ENCODE peak calls at places on chromosomes 12 and 14, in five cellular contexts. F, S, L, B and D are unnamed samples.

GRCh38 chr14:99751539-99752485 is 41.4 kb upstream of the EML1 start:
- DNase-seq in F (no peak), S (no peak), L (no peak), B (no peak), D (no peak)

GRCh38 chr14:104874110-104874531 is 9.1 kb downstream of the CEP170B start:
- DNase-seq in F (no peak), S (no peak), L (no peak), B (no peak), D (no peak)

GRCh38 chr14:99731536-99732435 is 47.7 kb downstream of the CYP46A1 start:
- DNase-seq in F (no peak), S (no peak), L (no peak), B (no peak), D (no peak)

GRCh38 chr14:36931796-36932195 is 240.6 kb downstream of the SLC25A21 start:
- DNase-seq in F (no peak), S (no peak), L (no peak), B (no peak), D (no peak)

GRCh38 chr14:75247286-75247922 is 31.2 kb upstream of the FOS start:
- DNase-seq in F (no peak), S (no peak), L (peak), B (no peak), D (peak)

GRCh38 chr12:2523881-2524561 is 270.7 kb upstream of the FKBP4 start:
- DNase-seq in F (no peak), S (no peak), L (no peak), B (no peak), D (no peak)

GRCh38 chr14:90970167-90970600 is 90.3 kb downstream of the RPS6KA5 start:
- DNase-seq in F (no peak), S (no peak), L (no peak), B (no peak), D (no peak)

GRCh38 chr14:53536446-53536845 is 383.3 kb upstream of the DDHD1 start:
- DNase-seq in F (no peak), S (no peak), L (no peak), B (no peak), D (no peak)

GRCh38 chr12:40015360-40015759 is 90.5 kb downstream of the SLC2A13 start:
- DNase-seq in F (no peak), S (no peak), L (no peak), B (no peak), D (no peak)

GRCh38 chr12:68621092-68622081 is 10.7 kb downstream of the RAP1B start:
- DNase-seq in F (no peak), S (no peak), L (no peak), B (no peak), D (no peak)

GRCh38 chr12:94322346-94322745 is 137.3 kb downstream of the CEP83 start:
- DNase-seq in F (no peak), S (no peak), L (no peak), B (no peak), D (no peak)

GRCh38 chr14:22231022-22231421 is 358.0 kb downstream of the DAD1 start:
- DNase-seq in F (no peak), S (no peak), L (no peak), B (no peak), D (no peak)

GRCh38 chr12:12534975-12535374 is 27.7 kb downstream of the DUSP16 start:
- DNase-seq in F (no peak), S (no peak), L (no peak), B (no peak), D (no peak)

GRCh38 chr12:48106574-48107251 is 834 bp upstream of the SENP1 start:
- DNase-seq in F (no peak), S (no peak), L (no peak), B (no peak), D (no peak)

GRCh38 chr14:32826404-32827082 is 112.1 kb upstream of the NPAS3 start:
- DNase-seq in F (peak), S (no peak), L (no peak), B (no peak), D (no peak)

GRCh38 chr12:47754881-47755280 is 3.8 kb downstream of the RAPGEF3 start:
- DNase-seq in F (no peak), S (no peak), L (peak), B (no peak), D (no peak)

GRCh38 chr14:68471029-68471963 is 321.6 kb downstream of the ZFP36L1 start:
- DNase-seq in F (no peak), S (peak), L (peak), B (peak), D (no peak)

GRCh38 chr12:28097221-28097620 is 93.0 kb upstream of the CCDC91 start:
- DNase-seq in F (no peak), S (no peak), L (no peak), B (no peak), D (no peak)

GRCh38 chr14:79576434-79576833 is 634.9 kb downstream of the DIO2 start:
- DNase-seq in F (no peak), S (no peak), L (no peak), B (no peak), D (no peak)

GRCh38 chr12:96197503-96198272 is 3.5 kb downstream of the ELK3 start:
- DNase-seq in F (no peak), S (no peak), L (no peak), B (no peak), D (no peak)

GRCh38 chr12:75790219-75790618 is 241.4 kb downstream of the PHLDA1 start:
- DNase-seq in F (no peak), S (no peak), L (no peak), B (no peak), D (no peak)

GRCh38 chr14:72716471-72716870 is 177.4 kb downstream of the DPF3 start:
- DNase-seq in F (no peak), S (no peak), L (no peak), B (no peak), D (no peak)

GRCh38 chr14:28653521-28653920 is 113.1 kb upstream of the FOXG1 start:
- DNase-seq in F (no peak), S (no peak), L (no peak), B (no peak), D (no peak)

GRCh38 chr14:23095196-23096108 is at the start of gene C14orf119:
- DNase-seq in F (peak), S (peak), L (peak), B (no peak), D (peak)

GRCh38 chr12:54030889-54031860 is 1.7 kb upstream of the HOXC5 start:
- DNase-seq in F (no peak), S (no peak), L (no peak), B (no peak), D (no peak)

GRCh38 chr12:30988086-30988485 is 61.5 kb downstream of the TSPAN11 start:
- DNase-seq in F (no peak), S (no peak), L (no peak), B (no peak), D (no peak)

GRCh38 chr12:30988887-30989286 is 62.3 kb downstream of the TSPAN11 start:
- DNase-seq in F (no peak), S (no peak), L (no peak), B (no peak), D (no peak)

GRCh38 chr12:30990776-30991175 is 64.2 kb downstream of the TSPAN11 start:
- DNase-seq in F (no peak), S (no peak), L (no peak), B (no peak), D (no peak)

GRCh38 chr12:30990316-30990715 is 63.8 kb downstream of the TSPAN11 start:
- DNase-seq in F (no peak), S (no peak), L (no peak), B (no peak), D (no peak)

GRCh38 chr12:30989754-30990153 is 63.2 kb downstream of the TSPAN11 start:
- DNase-seq in F (peak), S (peak), L (no peak), B (peak), D (peak)
- TF ChIP-seq SUZ12 in F (no peak), S (no peak), L (no peak), B (no peak), D (no peak)

GRCh38 chr12:63949902-63950301 is 105.4 kb downstream of the SRGAP1 start:
- DNase-seq in F (no peak), S (no peak), L (no peak), B (no peak), D (peak)
- TF ChIP-seq SUZ12 in F (no peak), S (no peak), L (no peak), B (no peak), D (no peak)

DNA sequence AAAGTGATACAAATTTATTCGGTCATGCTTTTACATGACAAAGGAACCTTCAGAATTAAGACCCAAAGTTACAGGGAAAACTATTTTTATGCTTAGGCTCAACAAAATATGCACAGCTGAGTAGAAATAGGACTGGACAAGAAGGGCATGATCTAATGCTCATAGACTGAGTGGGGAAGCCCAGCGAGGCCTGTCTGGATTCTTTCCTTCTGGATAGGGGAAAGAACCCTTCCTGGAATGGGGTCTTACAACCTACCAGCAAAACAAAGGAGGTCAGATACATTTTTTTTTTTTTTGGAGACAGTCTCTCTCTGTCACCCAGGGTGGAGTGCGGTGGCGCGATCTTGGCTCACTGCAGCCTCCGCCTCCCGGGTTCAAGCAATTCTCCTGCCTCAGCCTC is 2.2 kb upstream of the DDX55 start:
- DNase-seq in F (no peak), S (no peak), L (no peak), B (no peak), D (no peak)
- TF ChIP-seq SUZ12 in F (no peak), S (no peak), L (no peak), B (no peak), D (no peak)

DNA sequence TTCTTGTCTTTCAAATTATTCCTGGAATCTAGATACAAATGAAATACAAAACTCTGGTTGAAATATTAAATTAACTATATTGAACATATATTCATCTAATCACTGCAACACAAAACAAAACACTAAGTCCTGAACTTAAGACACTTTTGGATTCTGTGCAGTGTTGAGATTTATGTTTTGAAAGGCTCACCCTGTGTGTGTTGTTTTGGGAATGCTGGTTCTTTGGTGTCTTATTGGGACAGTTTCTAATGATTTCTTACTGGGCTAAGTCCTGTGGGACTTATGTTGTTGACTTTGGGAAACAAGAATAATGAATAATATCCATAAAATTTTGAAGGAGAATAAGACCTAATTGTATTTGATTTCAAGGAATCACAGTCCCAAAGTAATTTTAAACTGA is 153.2 kb downstream of the NAV3 start:
- DNase-seq in F (no peak), S (no peak), L (no peak), B (no peak), D (no peak)
- TF ChIP-seq SUZ12 in F (no peak), S (no peak), L (no peak), B (no peak), D (no peak)